ENCODE peak calls at places on chromosomes 13 and 19, in six cellular contexts. H is psoas muscle, M is fibroblast of mammary gland, N is heart left ventricle, W is HFF-Myc, F is transverse colon. J is an unnamed sample.

GRCh38 chr13:47004552-47004951 is 107.7 kb upstream of the HTR2A start:
- DNase-seq in M (peak), W (no peak), N (no peak), H (no peak), F (no peak), J (no peak)

GRCh38 chr13:19685445-19685844 is 52.0 kb downstream of the MPHOSPH8 start:
- DNase-seq in F (no peak), W (no peak), M (no peak), N (no peak), H (no peak), J (no peak)

GRCh38 chr19:3708207-3708931 is at the start of gene TJP3:
- DNase-seq in N (no peak), W (no peak), H (peak), F (peak), M (no peak), J (peak)

GRCh38 chr13:75050419-75051066 is 431.4 kb downstream of the TBC1D4 start:
- DNase-seq in M (peak), N (no peak), F (no peak), W (peak), H (no peak), J (peak)

GRCh38 chr13:49690133-49690989 is 925 bp downstream of the EBPL start:
- DNase-seq in M (peak), N (no peak), W (peak), H (no peak), F (peak), J (peak)

GRCh38 chr13:20197361-20197834 is 4.7 kb upstream of the GJB2 start:
- DNase-seq in H (no peak), W (peak), N (no peak), M (peak), F (no peak), J (no peak)

GRCh38 chr19:15154002-15154612 is 46.7 kb downstream of the NOTCH3 start:
- DNase-seq in F (peak), H (no peak), W (no peak), M (peak), N (no peak), J (peak)

GRCh38 chr19:889662-890295 is 3.2 kb downstream of the MED16 start:
- DNase-seq in N (no peak), H (no peak), F (no peak), M (no peak), W (no peak), J (no peak)

GRCh38 chr19:38251564-38252051 is 4.6 kb downstream of the PPP1R14A start:
- DNase-seq in N (peak), F (no peak), W (no peak), H (peak), M (no peak), J (no peak)

GRCh38 chr13:65149687-65150086 is 2080.4 kb downstream of the PCDH9 start:
- DNase-seq in W (no peak), F (no peak), M (no peak), N (peak), H (no peak), J (no peak)

GRCh38 chr13:65378943-65379519 is 1851.1 kb downstream of the PCDH9 start:
- DNase-seq in N (no peak), M (peak), F (no peak), H (no peak), W (no peak), J (no peak)

GRCh38 chr19:49497047-49497789 is 984 bp downstream of the RPS11 start:
- DNase-seq in M (peak), W (no peak), H (peak), F (peak), N (peak), J (peak)

GRCh38 chr13:22740264-22740663 is 440.5 kb upstream of the SGCG start:
- DNase-seq in M (peak), H (no peak), W (no peak), F (no peak), N (no peak), J (no peak)

GRCh38 chr19:20035935-20036334 is 3.4 kb downstream of the ZNF682 start:
- DNase-seq in F (no peak), N (no peak), M (no peak), W (no peak), H (no peak), J (no peak)

GRCh38 chr19:1258707-1259205 is 10.4 kb downstream of the MIDN start:
- DNase-seq in F (no peak), N (no peak), W (no peak), H (no peak), M (no peak), J (no peak)

GRCh38 chr19:42295831-42296525 is 6.0 kb upstream of the PRR19 start:
- DNase-seq in W (no peak), N (peak), M (peak), F (peak), H (peak), J (peak)

GRCh38 chr19:30112666-30113065 is 170.6 kb downstream of the URI1 start:
- DNase-seq in W (no peak), H (no peak), N (no peak), F (no peak), M (no peak), J (no peak)

GRCh38 chr19:38549061-38549460 is 68.7 kb downstream of the MAP4K1 start:
- DNase-seq in N (no peak), W (no peak), F (no peak), H (peak), M (no peak), J (no peak)

GRCh38 chr13:101231751-101232428 is 184.4 kb downstream of the NALCN start:
- DNase-seq in M (peak), H (no peak), W (no peak), F (no peak), N (no peak), J (peak)

GRCh38 chr19:38079926-38080380 is 144.1 kb downstream of the DPF1 start:
- DNase-seq in W (peak), M (peak), F (no peak), N (no peak), H (no peak), J (peak)

GRCh38 chr13:68046900-68047299 is 816.8 kb upstream of the PCDH9 start:
- DNase-seq in W (no peak), M (no peak), N (no peak), F (no peak), H (no peak), J (no peak)

GRCh38 chr13:96651598-96651997 is 342.7 kb downstream of the OXGR1 start:
- DNase-seq in H (no peak), M (no peak), F (no peak), W (no peak), N (no peak), J (no peak)

GRCh38 chr13:96650301-96650886 is 343.9 kb downstream of the OXGR1 start:
- DNase-seq in W (no peak), N (no peak), M (peak), H (no peak), F (no peak), J (peak)

GRCh38 chr13:96652506-96652905 is 341.8 kb downstream of the OXGR1 start:
- DNase-seq in M (peak), F (no peak), W (no peak), H (no peak), N (no peak), J (peak)
- H3K4me3 ChIP-seq in M (no peak), F (no peak), W (no peak), H (no peak), N (no peak), J (no peak)

GRCh38 chr13:107937841-107938240 is 277.5 kb downstream of the LIG4 start:
- DNase-seq in H (no peak), N (no peak), M (no peak), F (no peak), W (no peak), J (no peak)
- TF ChIP-seq CTCF in H (no peak), N (no peak), M (no peak), F (no peak), W (no peak), J (no peak)

GRCh38 chr19:7600721-7601120 is 5.1 kb downstream of the CAMSAP3 start:
- DNase-seq in W (no peak), H (no peak), N (no peak), M (no peak), F (no peak), J (no peak)

GRCh38 chr19:7597689-7598088 is 2.0 kb downstream of the CAMSAP3 start:
- DNase-seq in W (no peak), N (no peak), F (no peak), M (peak), H (no peak), J (no peak)

GRCh38 chr19:7598180-7598579 is 2.5 kb downstream of the CAMSAP3 start:
- DNase-seq in N (no peak), M (no peak), W (no peak), H (no peak), F (no peak), J (no peak)

GRCh38 chr19:7596191-7596937 is 701 bp downstream of the CAMSAP3 start:
- DNase-seq in F (peak), H (no peak), N (no peak), M (no peak), W (no peak), J (no peak)

DNA sequence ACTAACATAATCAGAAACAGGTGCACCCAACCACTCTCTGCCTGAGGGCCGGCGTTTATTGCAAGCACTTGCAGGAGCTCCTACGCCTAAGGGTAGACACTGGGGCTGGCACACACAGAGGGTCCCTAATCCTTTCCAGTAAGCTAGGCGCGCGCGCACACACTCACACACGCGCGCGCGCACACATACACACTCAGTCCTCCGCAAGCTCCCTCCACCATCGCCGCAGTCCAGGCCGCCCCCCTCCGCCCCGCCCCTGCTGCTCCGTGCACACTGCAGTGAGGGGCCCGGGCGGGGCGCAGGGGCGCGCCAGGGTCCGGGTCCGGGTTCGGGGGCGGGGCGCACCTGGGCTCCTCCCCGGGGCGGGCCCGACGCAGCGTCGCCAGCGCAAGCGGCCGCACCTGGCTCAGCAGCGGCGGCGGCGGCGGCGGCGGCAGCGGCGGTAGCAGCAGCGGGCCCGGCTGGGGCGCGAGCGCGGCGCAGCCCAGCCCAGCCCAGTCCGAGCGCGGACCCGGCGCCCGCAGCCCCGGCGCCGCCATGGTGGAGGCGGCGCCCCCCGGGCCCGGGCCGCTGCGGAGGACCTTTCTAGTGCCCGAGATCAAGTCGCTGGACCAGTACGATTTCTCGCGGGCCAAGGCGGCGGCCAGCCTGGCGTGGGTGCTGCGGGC is at the start of gene CAMSAP3:
- DNase-seq in F (peak), N (no peak), M (peak), H (no peak), W (peak), J (peak)
- H3K4me3 ChIP-seq in F (peak), N (peak), M (no peak), H (peak), W (no peak), J (no peak)

GRCh38 chr13:109782066-109782822 is 4.1 kb downstream of the IRS2 start:
- DNase-seq in W (no peak), N (no peak), F (no peak), M (no peak), H (peak), J (no peak)
- TF ChIP-seq CTCF in W (no peak), N (no peak), F (no peak), M (no peak), H (no peak), J (no peak)

DNA sequence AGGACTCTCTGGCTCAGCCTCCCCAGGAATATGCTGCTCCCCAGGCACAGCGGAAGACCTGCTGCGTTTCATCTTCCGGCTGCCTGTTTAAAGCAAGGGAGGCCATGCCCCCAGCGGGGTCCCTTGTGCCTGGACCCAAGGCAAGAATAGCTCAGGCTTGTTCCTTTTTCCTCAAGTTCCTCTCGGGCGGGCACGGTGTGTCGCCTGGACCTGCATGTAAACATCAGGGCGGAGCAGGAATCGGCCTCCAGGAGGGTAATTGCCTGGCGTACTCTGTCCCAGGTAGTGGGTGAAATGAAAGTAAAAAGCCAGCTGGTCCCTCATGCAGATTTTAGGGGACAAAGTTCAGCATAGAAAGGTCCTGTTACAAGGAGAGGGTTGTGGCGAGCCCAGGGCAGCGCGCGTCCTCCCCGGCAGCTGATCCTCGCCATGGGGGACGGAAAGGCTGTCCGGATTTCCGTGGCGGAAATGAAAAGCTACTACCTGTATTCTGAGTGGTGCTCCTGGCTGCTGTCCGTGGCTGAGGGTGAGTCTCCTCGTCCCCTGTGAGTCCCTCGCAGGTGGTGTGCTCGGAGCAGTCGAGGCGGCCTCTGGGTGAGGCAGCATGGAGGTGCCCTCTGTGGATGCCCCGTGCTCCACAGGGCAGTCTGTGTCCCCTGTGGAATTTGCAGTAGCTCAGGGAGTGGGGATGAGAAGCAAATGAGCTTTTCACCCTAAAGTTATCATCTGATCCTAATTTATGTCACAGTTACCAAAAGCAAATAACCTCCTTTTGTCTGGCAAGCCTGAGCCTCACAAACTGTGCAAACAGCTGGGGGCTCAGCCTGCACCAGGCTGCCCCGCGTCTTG is 16.2 kb downstream of the MCF2L start:
- DNase-seq in F (peak), H (no peak), M (no peak), N (no peak), W (no peak), J (no peak)
- H3K4me3 ChIP-seq in F (peak), H (peak), M (no peak), N (peak), W (no peak), J (no peak)

DNA sequence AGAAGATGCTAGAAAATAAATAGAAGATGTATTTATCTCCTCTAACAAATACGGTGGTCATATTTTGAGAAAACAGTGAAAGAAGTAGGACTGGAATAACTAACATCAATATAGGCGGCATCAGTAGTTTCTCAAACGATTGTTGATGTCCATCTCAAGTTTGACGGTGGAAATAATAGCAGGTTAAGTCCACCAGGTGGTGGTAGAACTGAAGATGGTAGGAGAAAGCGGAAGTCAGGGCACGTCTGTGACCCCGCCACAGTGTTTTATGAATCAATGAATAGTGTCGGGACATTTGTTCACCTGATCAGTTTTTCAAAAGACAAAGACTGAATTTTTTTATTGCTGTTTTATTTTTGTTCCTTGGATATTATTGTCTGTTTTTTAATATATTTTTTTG is 706.4 kb upstream of the SLC10A2 start:
- DNase-seq in H (no peak), F (no peak), W (no peak), M (no peak), N (no peak), J (no peak)
- TF ChIP-seq CTCF in H (no peak), F (no peak), W (no peak), M (no peak), N (no peak), J (no peak)

J was measured in foreskin fibroblast.